ENCODE peak calls at places on chromosomes 4 and X, in seven cellular contexts. Q, Z, I, S, B, M and G are unnamed samples.

GRCh38 chr4:127708985-127709384 is 21.2 kb upstream of the SLC25A31 start:
- DNase-seq in Q (no peak), Z (peak), I (peak), S (peak), B (no peak), M (no peak), G (no peak)

GRCh38 chrX:10156199-10157031 is at the start of gene CLCN4:
- DNase-seq in Q (peak), Z (no peak), I (no peak), S (peak), B (peak), M (no peak), G (peak)

GRCh38 chrX:68914337-68914989 is 85.6 kb downstream of the EFNB1 start:
- DNase-seq in Q (no peak), Z (no peak), I (no peak), S (no peak), B (no peak), M (no peak), G (no peak)

GRCh38 chrX:72738396-72738795 is 24.3 kb upstream of the PHKA1 start:
- DNase-seq in Q (no peak), Z (no peak), I (no peak), S (no peak), B (no peak), M (no peak), G (no peak)

GRCh38 chr4:184978211-184978610 is 40.1 kb upstream of the HELT start:
- DNase-seq in Q (no peak), Z (no peak), I (no peak), S (no peak), B (no peak), M (no peak), G (no peak)

GRCh38 chr4:26346203-26346620 is 25.4 kb downstream of the RBPJ start:
- DNase-seq in Q (no peak), Z (no peak), I (no peak), S (no peak), B (no peak), M (no peak), G (no peak)

GRCh38 chr4:20151436-20151835 is 100.3 kb upstream of the SLIT2 start:
- DNase-seq in Q (no peak), Z (peak), I (no peak), S (no peak), B (no peak), M (no peak), G (no peak)

GRCh38 chrX:19776753-19777152 is 110.6 kb downstream of the SH3KBP1 start:
- DNase-seq in Q (no peak), Z (no peak), I (no peak), S (no peak), B (peak), M (no peak), G (no peak)

GRCh38 chrX:24294619-24295018 is 19.2 kb downstream of the SUPT20HL2 start:
- DNase-seq in Q (no peak), Z (no peak), I (no peak), S (peak), B (peak), M (peak), G (no peak)

GRCh38 chrX:15619053-15619772 is 18.5 kb upstream of the ACE2 start:
- DNase-seq in Q (no peak), Z (peak), I (peak), S (no peak), B (no peak), M (no peak), G (no peak)

GRCh38 chr4:77036206-77036605 is 39.6 kb downstream of the CCNI start:
- DNase-seq in Q (no peak), Z (peak), I (no peak), S (peak), B (no peak), M (no peak), G (no peak)